ENCODE peak calls at places on chromosomes 13 and 19, in six cellular contexts. E is aorta; X is ascending aorta; U is CD8-positive, alpha-beta T cell; G is transverse colon; A is IMR-90. H is an unnamed sample. For H3K36me3 and H3K4me1, the result is how much of the 10 kb centered on the place peaks cover.

GRCh38 chr19:6088677-6089063 is 21.6 kb downstream of the RFX2 start:
- DNase-seq in E (no peak), X (no peak), U (no peak), G (no peak), A (peak), H (no peak)

GRCh38 chr19:7288977-7289376 is 5.2 kb downstream of the INSR start:
- DNase-seq in E (no peak), X (no peak), U (no peak), G (no peak), A (no peak), H (no peak)

GRCh38 chr13:40484101-40484800 is 182.2 kb downstream of the FOXO1 start:
- DNase-seq in E (no peak), X (no peak), U (no peak), G (no peak), A (no peak), H (no peak)

GRCh38 chr19:18282021-18282787 is 782 bp upstream of the JUND start:
- DNase-seq in E (no peak), X (no peak), U (no peak), G (no peak), A (no peak), H (no peak)

GRCh38 chr13:21344662-21345176 is 114.4 kb downstream of the ZDHHC20 start:
- DNase-seq in E (no peak), X (no peak), U (peak), G (no peak), A (no peak), H (peak)

GRCh38 chr19:45716314-45717130 is 14.2 kb downstream of the FBXO46 start:
- DNase-seq in E (no peak), X (no peak), U (no peak), G (peak), A (no peak), H (peak)

GRCh38 chr19:8028951-8029491 is 23.5 kb upstream of the CCL25 start:
- DNase-seq in E (no peak), X (no peak), U (no peak), G (no peak), A (peak), H (no peak)

GRCh38 chr19:30116984-30117555 is 175.0 kb downstream of the URI1 start:
- DNase-seq in E (peak), X (no peak), U (no peak), G (no peak), A (no peak), H (no peak)

GRCh38 chr13:36131215-36131930 is at the start of gene DCLK1:
- DNase-seq in E (peak), X (peak), U (no peak), G (peak), A (no peak), H (no peak)

GRCh38 chr13:84431646-84432045 is 549.4 kb upstream of the SLITRK1 start:
- DNase-seq in E (no peak), X (no peak), U (no peak), G (no peak), A (peak), H (no peak)

GRCh38 chr19:30854661-30855060 is 482.5 kb downstream of the ZNF536 start:
- DNase-seq in E (no peak), X (no peak), U (no peak), G (no peak), A (no peak), H (no peak)

GRCh38 chr13:18996627-18997051 is 185.0 kb downstream of the TUBA3C start:
- DNase-seq in E (no peak), X (no peak), U (no peak), G (no peak), A (no peak), H (no peak)
- H3K27ac ChIP-seq in E (peak), X (no peak), U (no peak), G (no peak), A (no peak), H (no peak)

DNA sequence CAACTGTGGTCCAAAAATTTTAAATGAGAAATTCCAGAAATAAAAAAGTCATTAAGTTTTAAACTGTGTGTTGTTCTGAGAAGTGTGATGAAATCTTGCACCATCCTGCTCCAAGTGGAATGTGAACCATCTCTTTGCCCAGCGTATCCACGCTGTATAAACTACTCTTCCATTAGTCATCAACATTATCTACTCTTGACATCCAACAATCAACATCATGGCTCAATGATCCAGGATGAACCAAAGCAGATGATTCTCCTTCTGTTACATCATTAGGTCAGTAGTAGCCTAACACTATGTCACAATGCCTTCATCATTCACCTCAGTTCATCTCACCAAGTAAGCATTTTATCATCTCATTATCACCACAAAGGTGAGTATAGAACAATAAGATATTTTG is 55.3 kb downstream of the SUCLA2 start:
- DNase-seq in E (no peak), X (no peak), U (no peak), G (no peak), A (peak), H (no peak)
- H3K36me3 ChIP-seq in E (under half), X (under half), U (under half), G (under half), A (under half), H (under half)

GRCh38 chr13:111210945-111211469 is 95.9 kb downstream of the ARHGEF7 start:
- DNase-seq in E (no peak), X (peak), U (no peak), G (no peak), A (no peak), H (no peak)
- H3K4me1 ChIP-seq in E (under half), X (under half), U (under half), G (under half), A (under half), H (under half)

DNA sequence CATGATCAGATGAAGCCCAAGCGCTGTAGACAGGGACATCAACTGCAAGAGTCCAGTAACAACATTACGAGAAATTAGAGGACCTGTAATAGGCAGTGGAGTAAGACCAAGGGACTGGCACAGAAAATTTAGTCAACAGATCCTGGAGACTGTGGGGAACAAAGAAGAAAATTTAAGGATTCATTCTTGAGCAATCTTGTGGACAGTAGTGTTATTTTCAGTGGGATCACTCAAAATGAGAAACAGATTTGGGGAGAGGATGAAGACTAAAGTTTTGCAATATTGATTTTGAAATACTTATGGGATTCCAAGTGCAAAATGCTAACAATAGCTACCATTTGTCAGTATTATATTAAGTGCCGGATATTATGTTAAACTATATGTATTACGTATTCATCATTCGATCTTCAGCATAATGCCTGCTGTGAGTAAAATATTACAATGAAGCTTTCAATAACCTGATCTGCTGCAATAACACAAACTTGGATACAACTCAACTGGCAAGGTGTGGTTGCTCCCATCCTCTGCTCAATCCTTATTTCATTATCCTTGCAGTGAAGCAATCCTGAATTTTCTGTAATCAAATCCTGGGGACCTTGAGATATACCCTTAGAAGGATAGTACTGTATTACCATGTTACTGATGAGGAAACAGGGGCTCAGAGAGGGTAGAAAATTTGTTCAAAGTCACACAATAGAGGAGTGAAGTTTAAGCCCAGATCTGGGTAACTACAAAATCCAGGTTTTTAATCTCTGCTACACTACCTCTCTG is 84.2 kb downstream of the SACS start:
- DNase-seq in E (no peak), X (no peak), U (no peak), G (no peak), A (no peak), H (no peak)
- H3K27ac ChIP-seq in E (no peak), X (peak), U (no peak), G (no peak), A (peak), H (no peak)

GRCh38 chr19:2790557-2791271 is 5.4 kb downstream of the THOP1 start:
- DNase-seq in E (no peak), X (no peak), U (no peak), G (no peak), A (no peak), H (no peak)
- H3K36me3 ChIP-seq in E (under half), X (under half), U (under half), G (under half), A (under half), H (under half)

GRCh38 chr19:4368128-4368820 is 24.9 kb downstream of the MPND start:
- DNase-seq in E (no peak), X (no peak), U (no peak), G (no peak), A (peak), H (no peak)
- H3K4me1 ChIP-seq in E (under half), X (under half), U (under half), G (under half), A (under half), H (under half)

DNA sequence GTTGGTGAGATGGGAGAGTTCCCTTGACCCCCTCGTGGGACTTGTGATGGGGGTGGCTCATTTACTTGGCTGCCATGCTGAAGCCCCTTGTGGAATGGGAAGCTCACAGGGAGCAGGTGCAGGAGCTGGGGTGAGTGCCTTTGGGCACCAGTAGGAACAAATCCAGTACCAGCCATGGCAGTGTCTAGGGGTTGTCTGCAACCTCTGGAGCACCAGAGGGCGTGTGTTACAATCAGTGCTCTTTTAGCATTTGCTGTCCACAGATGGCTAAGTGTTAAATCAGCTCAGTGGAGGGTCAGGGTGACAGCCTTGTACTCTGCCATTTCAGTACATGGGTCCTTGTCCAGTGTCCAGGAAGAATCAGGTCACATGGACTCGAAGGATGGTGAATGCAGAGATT is 75.6 kb downstream of the ATP8A2 start:
- DNase-seq in E (no peak), X (no peak), U (no peak), G (no peak), A (no peak), H (no peak)
- H3K27ac ChIP-seq in E (no peak), X (no peak), U (no peak), G (no peak), A (no peak), H (no peak)